ENCODE peak calls at places on chromosome 1, in seven cellular contexts. M, I, F, D, L, T and V are unnamed samples.

GRCh38 chr1:51421961-51422360 is 91.6 kb upstream of the TTC39A start:
- DNase-seq in M (no peak), L (no peak), T (peak), F (no peak), I (no peak), D (peak), V (no peak)

GRCh38 chr1:237507005-237507404 is 383.7 kb downstream of the ZP4 start:
- DNase-seq in F (no peak), L (no peak), I (no peak), T (no peak), D (no peak), M (no peak), V (no peak)

GRCh38 chr1:218573871-218574270 is 228.7 kb downstream of the TGFB2 start:
- DNase-seq in T (no peak), I (no peak), L (no peak), D (no peak), F (no peak), M (no peak), V (no peak)

GRCh38 chr1:210883821-210884220 is 250.1 kb downstream of the KCNH1 start:
- DNase-seq in T (peak), L (no peak), F (no peak), I (no peak), D (no peak), M (no peak), V (no peak)

GRCh38 chr1:64335634-64336033 is 132.2 kb downstream of the UBE2U start:
- DNase-seq in M (no peak), L (no peak), I (no peak), T (no peak), F (no peak), D (no peak), V (no peak)

GRCh38 chr1:210239295-210240155 is 6.9 kb downstream of the SERTAD4 start:
- DNase-seq in M (no peak), D (peak), L (no peak), I (no peak), F (no peak), T (peak), V (no peak)

GRCh38 chr1:154951901-154952657 is 3.8 kb downstream of the PBXIP1 start:
- DNase-seq in I (peak), F (no peak), T (no peak), L (no peak), D (no peak), M (no peak), V (peak)

GRCh38 chr1:89802036-89802435 is 18.8 kb upstream of the LRRC8D start:
- DNase-seq in L (no peak), M (no peak), I (no peak), D (no peak), F (no peak), T (no peak), V (no peak)

GRCh38 chr1:145782166-145783099 is 41.5 kb downstream of the RNF115 start:
- DNase-seq in I (no peak), F (no peak), T (peak), D (peak), L (no peak), M (no peak), V (no peak)

GRCh38 chr1:11058595-11059165 is 1.1 kb downstream of the SRM start:
- DNase-seq in M (peak), D (no peak), L (peak), T (no peak), I (no peak), F (no peak), V (no peak)

GRCh38 chr1:240199758-240200655 is 108.3 kb downstream of the FMN2 start:
- DNase-seq in F (no peak), D (no peak), L (no peak), I (no peak), T (no peak), M (no peak), V (no peak)

GRCh38 chr1:168709407-168709891 is 19.6 kb downstream of the DPT start:
- DNase-seq in T (peak), L (no peak), D (no peak), F (no peak), M (no peak), I (no peak), V (no peak)

GRCh38 chr1:111563619-111564018 is 56.0 kb upstream of the RAP1A start:
- DNase-seq in F (no peak), D (no peak), T (peak), M (no peak), I (no peak), L (no peak), V (no peak)

GRCh38 chr1:205294175-205294913 is 27.2 kb downstream of the NUAK2 start:
- DNase-seq in F (no peak), I (no peak), M (no peak), L (no peak), D (peak), T (peak), V (no peak)

GRCh38 chr1:208233978-208234377 is 10.2 kb downstream of the PLXNA2 start:
- DNase-seq in F (no peak), L (no peak), M (no peak), D (no peak), T (no peak), I (no peak), V (no peak)

GRCh38 chr1:8342325-8342724 is 24.4 kb downstream of the SLC45A1 start:
- DNase-seq in I (no peak), M (no peak), D (no peak), F (no peak), L (no peak), T (peak), V (no peak)

GRCh38 chr1:42323551-42323950 is 11.5 kb downstream of the FOXJ3 start:
- DNase-seq in D (no peak), M (no peak), L (no peak), I (no peak), T (no peak), F (no peak), V (no peak)

GRCh38 chr1:53061859-53062714 is at the start of gene PODN:
- DNase-seq in L (no peak), I (no peak), T (no peak), M (peak), F (peak), D (no peak), V (no peak)